ENCODE peak calls at places on chromosomes 6 and 20, in eight cellular contexts. K is cardiac muscle cell; O is tibial artery; B is GM20000; F is A549; Q is CD8-positive, alpha-beta T cell; N is cardiac fibroblast; Y is GM12865. U is an unnamed sample.

GRCh38 chr20:15851576-15852075 is 721.6 kb downstream of the KIF16B start:
- DNase-seq in K (no peak), O (no peak), B (no peak), F (no peak), Q (no peak), N (no peak), Y (no peak), U (no peak)

GRCh38 chr6:14464049-14464448 is 346.5 kb downstream of the CD83 start:
- DNase-seq in K (peak; percentile 48), O (no peak), B (no peak), F (no peak), Q (no peak), N (peak; percentile 67), Y (no peak), U (no peak)

GRCh38 chr6:138088307-138088744 is 18.9 kb downstream of the PERP start:
- DNase-seq in K (peak; percentile 34), O (peak; percentile 25), B (no peak), F (peak; percentile 44), Q (no peak), N (peak; percentile 33), Y (no peak), U (no peak)

GRCh38 chr6:75855047-75855446 is 106.0 kb downstream of the MYO6 start:
- DNase-seq in K (peak; percentile 85), O (peak; percentile 41), B (peak; percentile 15), F (peak; percentile 2), Q (no peak), N (peak; percentile 83), Y (peak; percentile 64), U (peak; percentile 45)

GRCh38 chr6:114366899-114367298 is 24.1 kb upstream of the HS3ST5 start:
- DNase-seq in K (no peak), O (no peak), B (no peak), F (no peak), Q (no peak), N (no peak), Y (no peak), U (no peak)

GRCh38 chr20:53224851-53225250 is 252.7 kb downstream of the TSHZ2 start:
- DNase-seq in K (peak; percentile 32), O (no peak), B (no peak), F (no peak), Q (no peak), N (peak; percentile 26), Y (no peak), U (no peak)

GRCh38 chr6:143536866-143537691 is 25.6 kb upstream of the FUCA2 start:
- DNase-seq in K (peak; percentile 51), O (peak; percentile 47), B (peak; percentile 69), F (peak; percentile 14), Q (peak; percentile 62), N (peak; percentile 50), Y (peak; percentile 70), U (no peak)

GRCh38 chr6:107666084-107666981 is 157.8 kb downstream of the SCML4 start:
- DNase-seq in K (peak; percentile 49), O (no peak), B (no peak), F (no peak), Q (no peak), N (peak; percentile 50), Y (no peak), U (no peak)

GRCh38 chr6:2680264-2680908 is 70.3 kb downstream of the MYLK4 start:
- DNase-seq in K (no peak), O (no peak), B (no peak), F (no peak), Q (no peak), N (no peak), Y (no peak), U (no peak)

GRCh38 chr6:144064831-144065668 is 30.3 kb downstream of the SF3B5 start:
- DNase-seq in K (no peak), O (no peak), B (peak; percentile 36), F (no peak), Q (no peak), N (no peak), Y (peak; percentile 60), U (peak; percentile 13)

GRCh38 chr20:53984354-53984753 is 86.0 kb downstream of the BCAS1 start:
- DNase-seq in K (no peak), O (no peak), B (no peak), F (no peak), Q (no peak), N (peak; percentile 10), Y (no peak), U (no peak)

GRCh38 chr6:75207211-75207984 is 1.5 kb upstream of the COL12A1 start:
- DNase-seq in K (peak; percentile 75), O (no peak), B (peak; percentile 19), F (no peak), Q (no peak), N (peak; percentile 46), Y (no peak), U (no peak)

GRCh38 chr20:61031101-61031830 is 220.8 kb upstream of the CDH4 start:
- DNase-seq in K (no peak), O (no peak), B (no peak), F (no peak), Q (no peak), N (no peak), Y (no peak), U (no peak)

GRCh38 chr6:145318952-145319351 is 416.4 kb downstream of the EPM2A start:
- DNase-seq in K (no peak), O (no peak), B (no peak), F (no peak), Q (no peak), N (no peak), Y (no peak), U (no peak)

GRCh38 chr6:31399589-31400466 is 3.6 kb upstream of the MICA start:
- DNase-seq in K (peak; percentile 95), O (peak; percentile 95), B (peak; percentile 69), F (peak; percentile 76), Q (peak; percentile 53), N (peak; percentile 94), Y (peak; percentile 77), U (peak; percentile 73)

GRCh38 chr20:49203746-49204145 is 15.5 kb upstream of the DDX27 start:
- DNase-seq in K (no peak), O (no peak), B (no peak), F (no peak), Q (no peak), N (no peak), Y (no peak), U (no peak)

GRCh38 chr20:12391099-12391498 is 473.4 kb downstream of the BTBD3 start:
- DNase-seq in K (no peak), O (no peak), B (no peak), F (no peak), Q (no peak), N (peak; percentile 14), Y (no peak), U (no peak)

GRCh38 chr20:50372770-50373088 is 137.5 kb upstream of the PTPN1 start:
- DNase-seq in K (no peak), O (no peak), B (no peak), F (peak; percentile 77), Q (no peak), N (peak; percentile 9), Y (no peak), U (no peak)

GRCh38 chr20:50635676-50636600 is 55.4 kb downstream of the RIPOR3 start:
- DNase-seq in K (peak; percentile 78), O (no peak), B (peak; percentile 73), F (peak; percentile 85), Q (peak; percentile 40), N (peak; percentile 75), Y (peak; percentile 47), U (peak; percentile 59)

GRCh38 chr6:168988801-168989200 is 264.8 kb downstream of the THBS2 start:
- DNase-seq in K (peak; percentile 82), O (peak; percentile 76), B (no peak), F (no peak), Q (no peak), N (peak; percentile 82), Y (no peak), U (no peak)

GRCh38 chr6:149221774-149222070 is 95.8 kb upstream of the TAB2 start:
- DNase-seq in K (peak; percentile 74), O (no peak), B (no peak), F (no peak), Q (no peak), N (peak; percentile 17), Y (no peak), U (no peak)

GRCh38 chr6:128368213-128369000 is 152.0 kb downstream of the PTPRK start:
- DNase-seq in K (no peak), O (no peak), B (no peak), F (no peak), Q (no peak), N (no peak), Y (no peak), U (no peak)

GRCh38 chr20:59177266-59178250 is 13.9 kb downstream of the ZNF831 start:
- DNase-seq in K (no peak), O (no peak), B (no peak), F (no peak), Q (peak; percentile 46), N (no peak), Y (peak; percentile 13), U (no peak)

GRCh38 chr6:113190170-113190569 is 667.0 kb upstream of the MARCKS start:
- DNase-seq in K (peak; percentile 25), O (no peak), B (no peak), F (no peak), Q (no peak), N (peak; percentile 17), Y (peak; percentile 10), U (no peak)
- TF ChIP-seq CTCF in K (peak; percentile 22), O (no peak), B (no peak), F (no peak), Q (no peak), N (peak; percentile 2), Y (no peak), U (peak; percentile 42)

DNA sequence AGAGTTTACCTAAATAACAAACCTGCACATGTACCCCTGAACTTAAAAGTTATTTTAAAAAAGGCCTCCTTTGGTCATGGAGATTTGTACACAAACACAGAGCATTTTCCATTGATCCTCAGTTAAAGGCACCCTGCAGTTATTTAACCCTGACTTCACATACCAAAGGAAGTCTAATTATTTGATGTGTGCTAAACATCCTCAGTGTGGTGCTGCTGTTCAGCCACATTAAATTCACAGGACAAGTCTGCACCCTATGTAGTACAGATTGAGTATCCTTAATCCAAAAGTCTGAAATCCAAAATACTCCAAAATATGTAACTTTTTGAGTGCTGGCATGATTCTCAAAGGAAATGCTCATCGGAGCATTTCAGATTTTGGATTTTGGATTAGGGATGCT is 21.4 kb downstream of the KCNQ5 start:
- DNase-seq in K (peak; percentile 55), O (no peak), B (no peak), F (no peak), Q (no peak), N (peak; percentile 52), Y (no peak), U (no peak)
- TF ChIP-seq CTCF in K (peak; percentile 24), O (no peak), B (peak; percentile 12), F (no peak), Q (no peak), N (no peak), Y (no peak), U (no peak)

GRCh38 chr6:91387290-91388062 is 800.6 kb upstream of the MAP3K7 start:
- DNase-seq in K (no peak), O (no peak), B (no peak), F (no peak), Q (no peak), N (no peak), Y (peak; percentile 6), U (no peak)
- TF ChIP-seq CTCF in K (no peak), O (no peak), B (no peak), F (no peak), Q (no peak), N (no peak), Y (no peak), U (peak; percentile 20)

GRCh38 chr6:130218136-130218535 is 4.6 kb downstream of the SAMD3 start:
- DNase-seq in K (no peak), O (no peak), B (no peak), F (no peak), Q (no peak), N (no peak), Y (no peak), U (no peak)

GRCh38 chr6:130222775-130223174 is at the start of gene SAMD3:
- DNase-seq in K (no peak), O (no peak), B (no peak), F (no peak), Q (peak; percentile 22), N (no peak), Y (peak; percentile 42), U (no peak)

GRCh38 chr6:130223508-130223907 is 757 bp upstream of the SAMD3 start:
- DNase-seq in K (no peak), O (no peak), B (peak; percentile 38), F (no peak), Q (peak; percentile 80), N (no peak), Y (peak; percentile 92), U (peak; percentile 22)
- TF ChIP-seq CTCF in K (no peak), O (no peak), B (no peak), F (no peak), Q (peak; percentile 53), N (no peak), Y (peak; percentile 33), U (no peak)

U was measured in OCI-LY7.